ENCODE peak calls at places on chromosomes 2 and 18, in six cellular contexts. O is ACHN; A is heart right ventricle; X is fibroblast of lung; L is SJSA1; D is activated CD4-positive, alpha-beta T cell treated with anti-CD3 and anti-CD28 coated beads, Interleukin-2, amount 50 U/mL, for 48 hours. N is an unnamed sample.
A peak's percentile ranks its signal among the peaks of the same experiment; 100 is the strongest.

GRCh38 chr2:17578466-17578928 is 38.0 kb downstream of the VSNL1 start:
- DNase-seq in O (no peak), D (no peak), X (no peak), L (no peak), A (no peak), N (peak; percentile 10)

GRCh38 chr2:47899915-47900314 is 6.4 kb downstream of the FBXO11 start:
- DNase-seq in X (peak; percentile 34), A (no peak), L (no peak), O (no peak), D (no peak), N (peak; percentile 25)

GRCh38 chr2:45922577-45922988 is 271.1 kb downstream of the PRKCE start:
- DNase-seq in O (no peak), X (peak; percentile 75), A (peak; percentile 64), L (no peak), D (no peak), N (peak; percentile 45)

GRCh38 chr2:232238108-232238507 is 140.4 kb upstream of the ALPP start:
- DNase-seq in O (no peak), A (no peak), X (no peak), D (no peak), L (no peak), N (no peak)

GRCh38 chr2:231666171-231667095 is 41.9 kb upstream of the PTMA start:
- DNase-seq in X (peak; percentile 86), D (no peak), O (peak; percentile 97), L (peak; percentile 99), A (peak; percentile 95), N (peak; percentile 99)

GRCh38 chr18:66168834-66169233 is 418.0 kb downstream of the CDH7 start:
- DNase-seq in O (no peak), X (no peak), L (no peak), D (no peak), A (no peak), N (no peak)

GRCh38 chr18:48408727-48409590 is at the start of gene ZBTB7C:
- DNase-seq in D (peak; percentile 17), X (peak; percentile 24), O (peak; percentile 33), L (no peak), A (peak; percentile 42), N (no peak)

GRCh38 chr2:133421516-133422324 is 146.5 kb downstream of the NCKAP5 start:
- DNase-seq in X (peak; percentile 81), D (no peak), L (no peak), O (peak; percentile 56), A (peak; percentile 14), N (peak; percentile 21)

GRCh38 chr2:196399736-196400691 is 228.6 kb upstream of the STK17B start:
- DNase-seq in L (peak; percentile 77), A (no peak), O (no peak), D (no peak), X (peak; percentile 98), N (no peak)

GRCh38 chr2:205629021-205629817 is 53.1 kb upstream of the NRP2 start:
- DNase-seq in O (no peak), X (no peak), A (no peak), L (no peak), D (no peak), N (peak; percentile 64)

GRCh38 chr2:190514676-190515075 is 19.8 kb downstream of the NEMP2 start:
- DNase-seq in A (no peak), X (no peak), D (no peak), L (no peak), O (no peak), N (no peak)

GRCh38 chr18:26617151-26617554 is 68.8 kb upstream of the KCTD1 start:
- DNase-seq in A (no peak), O (peak; percentile 4), D (no peak), L (peak; percentile 55), X (peak; percentile 97), N (peak; percentile 16)

GRCh38 chr2:72144746-72145657 is 2.7 kb downstream of the CYP26B1 start:
- DNase-seq in L (no peak), X (no peak), O (peak; percentile 81), D (no peak), A (peak; percentile 53), N (peak; percentile 73)

GRCh38 chr2:163934134-163934533 is 198.3 kb upstream of the FIGN start:
- DNase-seq in O (no peak), X (peak; percentile 6), L (no peak), A (no peak), D (no peak), N (no peak)

GRCh38 chr2:145744541-145745386 is 1224.8 kb upstream of the ZEB2 start:
- DNase-seq in D (no peak), L (peak; percentile 52), X (peak; percentile 99), A (no peak), O (peak; percentile 59), N (no peak)

GRCh38 chr2:216635171-216635570 is 2.0 kb downstream of the IGFBP2 start:
- DNase-seq in L (no peak), X (no peak), O (no peak), D (no peak), A (no peak), N (peak; percentile 37)

GRCh38 chr2:6922201-6922656 is 5.0 kb downstream of the RNF144A start:
- DNase-seq in A (no peak), D (no peak), X (no peak), L (no peak), O (no peak), N (peak; percentile 80)

GRCh38 chr2:214341636-214342035 is 69.2 kb upstream of the VWC2L start:
- DNase-seq in X (no peak), O (no peak), D (no peak), L (no peak), A (no peak), N (no peak)

GRCh38 chr2:141280037-141280436 is 850.8 kb downstream of the LRP1B start:
- DNase-seq in D (no peak), O (no peak), L (no peak), X (no peak), A (no peak), N (no peak)

GRCh38 chr2:218029366-218030360 is 26.9 kb upstream of the TNS1 start:
- DNase-seq in A (no peak), D (no peak), L (no peak), O (no peak), X (no peak), N (no peak)

GRCh38 chr18:25503567-25504081 is 151.7 kb upstream of the ZNF521 start:
- DNase-seq in A (peak; percentile 31), D (no peak), L (peak; percentile 48), O (peak; percentile 59), X (peak; percentile 80), N (peak; percentile 39)

GRCh38 chr2:189014426-189015138 is 40.4 kb downstream of the COL3A1 start:
- DNase-seq in O (no peak), X (peak; percentile 56), D (no peak), A (no peak), L (no peak), N (no peak)

GRCh38 chr2:79393806-79394484 is 118.9 kb upstream of the CTNNA2 start:
- DNase-seq in X (peak; percentile 12), L (no peak), O (no peak), D (no peak), A (peak; percentile 7), N (peak; percentile 87)

GRCh38 chr2:232926448-232927040 is 56.5 kb downstream of the SNORC start:
- DNase-seq in L (no peak), D (no peak), X (no peak), A (no peak), O (no peak), N (peak; percentile 45)

GRCh38 chr2:153487993-153488562 is 9.5 kb upstream of the RPRM start:
- DNase-seq in X (no peak), L (no peak), A (no peak), O (no peak), D (no peak), N (no peak)

GRCh38 chr2:190765386-190766173 is 115.0 kb upstream of the GLS start:
- DNase-seq in A (no peak), D (no peak), O (peak; percentile 85), L (no peak), X (peak; percentile 97), N (no peak)

GRCh38 chr2:191910518-191910917 is 63.6 kb upstream of the CAVIN2 start:
- DNase-seq in X (peak; percentile 91), O (no peak), L (peak; percentile 32), A (no peak), D (no peak), N (no peak)

GRCh38 chr2:168773719-168774521 is 28.5 kb upstream of the NOSTRIN start:
- DNase-seq in A (peak; percentile 51), X (peak; percentile 36), D (peak; percentile 22), L (peak; percentile 18), O (peak; percentile 78), N (peak; percentile 77)

GRCh38 chr2:195057001-195057400 is 600.0 kb upstream of the SLC39A10 start:
- DNase-seq in L (no peak), X (no peak), A (no peak), D (no peak), O (no peak), N (no peak)

GRCh38 chr2:46836295-46837111 is 79.1 kb downstream of the MCFD2 start:
- DNase-seq in L (no peak), O (peak; percentile 68), D (no peak), A (no peak), X (peak; percentile 88), N (no peak)

GRCh38 chr2:237732790-237733349 is 65.7 kb upstream of the RBM44 start:
- DNase-seq in X (peak; percentile 40), D (no peak), A (peak; percentile 56), L (no peak), O (no peak), N (peak; percentile 44)

N was measured in ELF-1.